ENCODE peak calls at places on chromosome 12, in four cellular contexts. A is activated CD4-positive, alpha-beta T cell treated with anti-CD3 and anti-CD28 coated beads, Interleukin-2, amount 50 U/mL, for 1 hour; S is left ventricle myocardium superior; C is HL-60. U is an unnamed sample.

GRCh38 chr12:47860873-47861272 is 41.2 kb upstream of the HDAC7 start:
- DNase-seq in A (no peak), C (no peak), S (no peak), U (no peak)

GRCh38 chr12:29616664-29617409 is 119.4 kb upstream of the OVCH1 start:
- DNase-seq in S (no peak), C (no peak), A (no peak), U (no peak)

GRCh38 chr12:42447371-42447786 is 121.4 kb downstream of the PPHLN1 start:
- DNase-seq in S (no peak), C (no peak), A (no peak), U (no peak)

GRCh38 chr12:100706029-100706428 is 88.5 kb upstream of the ANO4 start:
- DNase-seq in C (no peak), S (no peak), A (no peak), U (no peak)

GRCh38 chr12:90888316-90888715 is 66.7 kb downstream of the CCER1 start:
- DNase-seq in A (no peak), C (no peak), S (no peak), U (no peak)

GRCh38 chr12:116302200-116303075 is 24.9 kb upstream of the MED13L start:
- DNase-seq in A (no peak), C (peak), S (no peak), U (no peak)

GRCh38 chr12:45670339-45671065 is 59.0 kb upstream of the ARID2 start:
- DNase-seq in A (no peak), C (peak), S (no peak), U (no peak)

GRCh38 chr12:48954781-48955501 is 2.3 kb downstream of the ARF3 start:
- DNase-seq in S (peak), C (peak), A (no peak), U (no peak)